ENCODE peak calls at places on chromosomes 2 and 18, in four cellular contexts. L is pancreas, Q is OCI-LY7, W is RWPE1. I is an unnamed sample.

GRCh38 chr2:134207589-134208209 is 46.2 kb upstream of the MGAT5 start:
- DNase-seq in L (peak), Q (peak), W (peak), I (peak)

GRCh38 chr2:232879618-232880494 is 9.8 kb downstream of the SNORC start:
- DNase-seq in L (peak), Q (no peak), W (no peak), I (no peak)

GRCh38 chr18:58829263-58829662 is 35.4 kb upstream of the ZNF532 start:
- DNase-seq in L (no peak), Q (no peak), W (no peak), I (no peak)

GRCh38 chr2:36445191-36445590 is 89.6 kb downstream of the CRIM1 start:
- DNase-seq in L (no peak), Q (no peak), W (no peak), I (no peak)

GRCh38 chr2:224024270-224024669 is 14.8 kb downstream of the SERPINE2 start:
- DNase-seq in L (no peak), Q (no peak), W (no peak), I (no peak)

GRCh38 chr2:31138037-31138962 is at the start of gene GALNT14:
- DNase-seq in L (peak), Q (peak), W (peak), I (peak)

GRCh38 chr18:76955529-76956170 is 133.3 kb downstream of the ZNF236 start:
- DNase-seq in L (no peak), Q (no peak), W (no peak), I (no peak)

GRCh38 chr2:219285894-219286425 is 6.8 kb downstream of the DNAJB2 start:
- DNase-seq in L (no peak), Q (no peak), W (peak), I (no peak)

GRCh38 chr18:68588169-68588568 is 126.7 kb downstream of the TMX3 start:
- DNase-seq in L (no peak), Q (no peak), W (no peak), I (no peak)

GRCh38 chr2:122670932-122671331 is 915.5 kb downstream of the TSN start:
- DNase-seq in L (no peak), Q (no peak), W (no peak), I (no peak)

GRCh38 chr2:213251618-213252017 is 32.6 kb upstream of the SPAG16 start:
- DNase-seq in L (no peak), Q (peak), W (peak), I (peak)
- H3K27ac ChIP-seq in L (no peak), Q (no peak), W (no peak), I (no peak)

GRCh38 chr2:46066116-46066515 is 231.1 kb upstream of the EPAS1 start:
- DNase-seq in L (no peak), Q (no peak), W (no peak), I (no peak)

GRCh38 chr2:46066591-46066990 is 230.6 kb upstream of the EPAS1 start:
- DNase-seq in L (no peak), Q (no peak), W (no peak), I (no peak)

GRCh38 chr2:46071074-46071473 is 226.1 kb upstream of the EPAS1 start:
- DNase-seq in L (no peak), Q (no peak), W (no peak), I (no peak)

GRCh38 chr2:46067501-46068292 is 229.5 kb upstream of the EPAS1 start:
- DNase-seq in L (no peak), Q (no peak), W (peak), I (peak)

DNA sequence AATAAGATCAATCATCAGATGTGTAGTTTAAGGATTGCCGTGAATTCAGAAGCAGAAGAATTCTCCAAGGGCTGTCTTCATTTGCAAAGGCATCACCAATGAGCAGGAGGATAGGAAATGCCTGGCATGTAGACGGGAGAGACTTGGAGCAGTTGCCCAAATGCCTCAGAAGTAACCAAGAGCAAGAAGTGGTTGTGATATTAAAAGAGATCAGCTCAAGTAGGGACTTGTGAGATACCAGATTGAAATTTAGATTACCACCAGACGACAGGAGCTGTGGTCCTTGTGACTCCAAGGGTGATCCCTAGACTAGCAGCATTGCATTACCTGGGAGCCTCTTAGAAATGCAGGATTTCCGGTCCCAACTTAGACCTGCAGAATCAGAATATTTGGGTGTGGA is 228.6 kb upstream of the EPAS1 start:
- DNase-seq in L (no peak), Q (no peak), W (no peak), I (no peak)
- H3K27ac ChIP-seq in L (no peak), Q (no peak), W (no peak), I (no peak)

DNA sequence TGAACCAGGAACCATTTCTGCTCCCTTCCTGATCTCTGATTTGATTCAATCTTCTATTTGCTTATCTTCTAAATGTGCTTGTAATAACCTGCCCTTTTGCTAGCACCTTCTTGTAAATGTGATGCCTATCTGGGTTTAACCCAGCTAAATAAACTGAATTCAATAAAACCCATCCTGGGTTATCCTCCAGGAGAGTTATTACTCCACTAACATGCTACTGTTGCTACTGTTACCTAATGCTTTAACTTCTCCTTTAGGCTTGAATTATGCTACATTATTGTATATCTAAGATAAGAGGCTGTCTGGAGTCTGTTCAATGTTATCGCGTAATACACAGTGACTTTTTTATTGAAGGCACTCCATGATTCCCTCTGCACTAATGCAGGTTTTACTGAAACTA is 206.5 kb upstream of the CTAGE1 start:
- DNase-seq in L (no peak), Q (no peak), W (no peak), I (no peak)
- H3K27ac ChIP-seq in L (no peak), Q (no peak), W (no peak), I (no peak)

DNA sequence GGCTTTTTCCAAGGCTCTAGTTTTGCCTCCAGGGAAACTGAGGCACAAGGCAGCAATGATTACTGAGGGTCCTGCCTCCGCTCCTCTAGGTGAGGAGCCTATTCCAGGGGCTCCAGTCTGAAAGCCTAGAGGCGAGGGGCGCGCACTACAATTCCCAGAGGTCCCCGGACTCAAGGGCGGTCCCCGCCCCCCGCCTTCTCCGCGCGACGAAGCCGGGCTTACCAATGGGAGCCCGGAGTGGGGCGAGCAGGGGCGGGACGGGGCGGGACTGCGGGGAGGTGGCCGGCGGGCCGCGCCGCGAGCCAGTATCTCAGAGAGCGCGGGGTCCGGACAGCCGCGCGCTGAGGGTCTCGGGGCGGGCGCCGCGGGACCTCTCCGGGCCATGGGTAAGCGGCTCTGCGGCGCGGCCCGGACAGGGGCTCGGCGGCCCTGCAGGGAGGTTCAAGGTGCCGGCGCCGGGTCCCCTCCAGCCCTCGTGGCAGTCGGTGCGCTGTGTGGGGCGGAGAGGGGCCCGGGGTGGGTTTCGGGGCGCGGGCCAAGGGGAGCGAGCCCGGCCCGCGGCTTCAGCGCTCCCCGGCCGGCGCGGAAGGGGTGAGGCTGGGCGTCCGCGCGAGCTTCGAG is at the start of gene ARID5A:
- DNase-seq in L (peak), Q (peak), W (peak), I (peak)
- H3K27ac ChIP-seq in L (peak), Q (no peak), W (peak), I (peak)